ENCODE peak calls at places on chromosomes 6 and 20, in six cellular contexts. C, T, Z, E, N and W are unnamed samples.

GRCh38 chr20:1674361-1674760 is 16.8 kb upstream of the SIRPG start:
- DNase-seq in T (no peak), N (no peak), C (peak), Z (peak), E (no peak), W (no peak)

GRCh38 chr20:5195655-5196054 is 68.8 kb downstream of the CDS2 start:
- DNase-seq in N (peak), Z (no peak), T (peak), E (no peak), C (no peak), W (no peak)

GRCh38 chr6:37702314-37702713 is 4.6 kb upstream of the MDGA1 start:
- DNase-seq in N (no peak), E (no peak), C (no peak), T (no peak), Z (no peak), W (no peak)

GRCh38 chr6:33375143-33375649 is 16.4 kb upstream of the KIFC1 start:
- DNase-seq in Z (no peak), C (no peak), E (peak), N (peak), T (peak), W (peak)

GRCh38 chr6:299050-299980 is 7.0 kb downstream of the DUSP22 start:
- DNase-seq in E (peak), C (no peak), Z (no peak), N (peak), T (peak), W (no peak)

GRCh38 chr6:87151786-87152527 is 3.4 kb upstream of the ZNF292 start:
- DNase-seq in E (peak), T (peak), Z (peak), N (peak), C (peak), W (peak)

GRCh38 chr6:132790450-132790849 is 8.0 kb downstream of the SLC18B1 start:
- DNase-seq in C (no peak), Z (no peak), T (no peak), N (no peak), E (no peak), W (no peak)

GRCh38 chr6:43948527-43949450 is 178.5 kb downstream of the MRPL14 start:
- DNase-seq in C (no peak), Z (no peak), N (peak), E (peak), T (no peak), W (no peak)

GRCh38 chr20:54221996-54222890 is 14.4 kb downstream of the PFDN4 start:
- DNase-seq in E (no peak), N (no peak), T (no peak), C (no peak), Z (no peak), W (peak)

GRCh38 chr20:9838378-9839295 is at the start of gene PAK5:
- DNase-seq in C (peak), T (peak), E (peak), N (peak), Z (peak), W (peak)

GRCh38 chr6:108363756-108364356 is 69.0 kb downstream of the AFG1L start:
- DNase-seq in C (no peak), T (no peak), N (no peak), E (no peak), Z (no peak), W (no peak)

GRCh38 chr6:63783096-63783495 is 147.5 kb downstream of the PHF3 start:
- DNase-seq in C (no peak), T (no peak), E (no peak), Z (no peak), N (no peak), W (no peak)

GRCh38 chr6:38831865-38832264 is 116.8 kb downstream of the DNAH8 start:
- DNase-seq in E (no peak), C (no peak), T (no peak), N (no peak), Z (no peak), W (no peak)

GRCh38 chr6:72783667-72784066 is 161.8 kb downstream of the KCNQ5 start:
- DNase-seq in E (no peak), N (peak), T (no peak), C (no peak), Z (no peak), W (no peak)

GRCh38 chr20:23595941-23596340 is 9.8 kb downstream of the CST9 start:
- DNase-seq in C (no peak), E (no peak), T (no peak), Z (no peak), N (no peak), W (no peak)
- TF ChIP-seq CTCF in C (no peak), E (no peak), T (no peak), Z (no peak), N (no peak), W (no peak)

GRCh38 chr6:35049346-35049745 is 91.8 kb downstream of the TCP11 start:
- DNase-seq in Z (no peak), C (no peak), E (no peak), T (no peak), N (no peak), W (no peak)
- H3K4me3 ChIP-seq in Z (no peak), C (no peak), E (no peak), T (no peak), N (no peak), W (no peak)

DNA sequence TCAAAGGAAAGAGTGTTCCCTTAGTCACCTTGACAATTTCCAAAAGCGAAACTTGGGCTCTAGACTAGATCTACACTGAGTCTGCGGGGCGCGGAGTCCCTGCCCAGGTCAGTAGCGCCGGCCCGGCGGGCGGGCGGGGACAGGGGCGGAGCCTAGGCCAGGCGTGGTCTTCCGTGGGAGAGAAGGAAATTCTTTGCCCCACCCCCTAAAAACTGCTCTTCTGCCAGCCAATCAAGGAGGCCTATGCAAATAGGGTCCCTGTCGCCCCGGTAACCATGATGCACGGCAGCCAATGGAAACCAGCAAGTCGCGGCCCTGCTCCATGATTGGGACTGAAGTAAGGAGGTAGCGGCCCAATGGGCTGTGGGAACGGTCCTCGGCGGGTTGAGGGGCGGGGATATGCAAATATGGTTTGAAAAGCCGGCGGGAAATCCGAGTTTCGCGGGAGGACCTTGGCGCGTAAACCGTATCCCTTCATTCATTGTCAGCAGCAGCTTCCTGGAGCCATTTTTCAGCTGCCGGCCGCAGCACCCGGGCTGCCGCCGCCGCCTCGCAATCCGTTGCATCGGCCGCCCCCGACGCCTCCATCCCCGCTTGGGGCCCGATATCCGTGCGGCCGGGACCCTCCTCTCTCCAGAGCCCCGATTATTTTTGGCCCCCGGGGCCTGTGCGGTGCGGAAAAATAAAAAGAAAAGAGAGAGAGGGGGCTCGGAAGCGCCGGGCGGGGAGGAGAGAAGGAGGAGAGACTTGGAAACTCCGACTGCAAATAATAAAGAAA is at the start of gene E2F3:
- DNase-seq in C (peak), Z (peak), N (peak), T (peak), E (peak), W (peak)
- TF ChIP-seq CTCF in C (no peak), Z (no peak), N (no peak), T (no peak), E (no peak), W (no peak)

GRCh38 chr20:44066645-44067606 is 120.1 kb downstream of the JPH2 start:
- DNase-seq in E (no peak), C (peak), T (no peak), N (no peak), Z (peak), W (no peak)

GRCh38 chr20:44068780-44069191 is 118.2 kb downstream of the JPH2 start:
- DNase-seq in C (no peak), E (no peak), N (no peak), T (no peak), Z (peak), W (no peak)

GRCh38 chr20:44067650-44068081 is 119.3 kb downstream of the JPH2 start:
- DNase-seq in E (no peak), C (peak), N (no peak), T (no peak), Z (peak), W (no peak)

GRCh38 chr20:44069203-44069931 is 117.6 kb downstream of the JPH2 start:
- DNase-seq in E (no peak), Z (peak), T (no peak), N (no peak), C (peak), W (no peak)

DNA sequence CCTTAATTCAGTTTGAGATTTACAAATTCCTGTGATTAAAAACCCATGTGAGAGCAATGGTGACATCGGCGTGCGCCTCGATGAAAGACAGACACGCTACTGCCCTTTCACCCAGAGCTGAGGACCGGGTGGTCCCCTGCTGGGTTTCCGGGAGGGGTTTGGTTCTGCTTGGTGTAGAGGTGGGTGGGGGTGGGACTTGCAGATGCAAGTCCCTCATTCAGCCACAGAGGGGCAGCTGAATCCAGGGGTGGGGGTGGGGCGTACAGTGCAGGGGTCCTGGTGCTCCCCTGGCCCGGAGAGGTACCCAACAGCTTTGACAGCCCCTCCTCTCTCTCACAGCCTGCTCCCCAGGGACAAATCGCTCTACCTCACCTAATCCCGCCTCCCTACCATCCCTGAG is 118.7 kb downstream of the JPH2 start:
- DNase-seq in E (no peak), Z (no peak), N (no peak), T (no peak), C (peak), W (no peak)
- H3K4me3 ChIP-seq in E (no peak), Z (no peak), N (no peak), T (no peak), C (no peak), W (no peak)

GRCh38 chr6:112086744-112087135 is 542 bp downstream of the TUBE1 start:
- DNase-seq in C (no peak), N (peak), E (peak), T (peak), Z (no peak), W (no peak)
- TF ChIP-seq CTCF in C (no peak), N (no peak), E (peak), T (peak), Z (no peak), W (no peak)

GRCh38 chr6:24950210-24950941 is 14.6 kb upstream of the RIPOR2 start:
- DNase-seq in N (no peak), E (no peak), T (no peak), Z (no peak), C (no peak), W (no peak)
- H3K4me3 ChIP-seq in N (no peak), E (no peak), T (no peak), Z (no peak), C (no peak), W (no peak)